ENCODE peak calls at places on chromosomes 11 and 22, in ten cellular contexts. Q is OCI-LY7, J is IMR-90, W is body of pancreas, Z is PC-9, D is aorta, H is H9, T is HAP-1, F is left ventricle myocardium inferior, U is neuronal stem cell. A is an unnamed sample.

GRCh38 chr11:109914809-109915653 is 178.2 kb upstream of the ZC3H12C start:
- DNase-seq in H (no peak), Z (peak; percentile 29), T (no peak), D (no peak), Q (no peak), W (no peak), U (no peak), J (peak; percentile 20), F (no peak), A (peak; percentile 31)

GRCh38 chr11:95569207-95569606 is 220.4 kb downstream of the FAM76B start:
- DNase-seq in T (no peak), J (no peak), Z (no peak), Q (no peak), W (no peak), F (no peak), H (no peak), D (no peak), U (no peak), A (no peak)

GRCh38 chr11:132115454-132115853 is 745.0 kb downstream of the NTM start:
- DNase-seq in F (no peak), W (no peak), U (no peak), D (no peak), Z (no peak), H (peak; percentile 37), J (peak; percentile 67), Q (no peak), T (no peak), A (no peak)

GRCh38 chr11:124467376-124468061 is 22.0 kb upstream of the OR8B8 start:
- DNase-seq in D (no peak), Q (no peak), U (no peak), T (no peak), Z (no peak), H (no peak), W (no peak), F (no peak), J (peak; percentile 2), A (peak; percentile 8)

GRCh38 chr11:119209186-119209585 is 3.0 kb downstream of the CBL start:
- DNase-seq in T (no peak), Z (no peak), F (no peak), J (no peak), D (peak; percentile 47), W (no peak), H (no peak), Q (no peak), U (no peak), A (no peak)

GRCh38 chr11:11025087-11025486 is 167.2 kb upstream of the ZBED5 start:
- DNase-seq in T (no peak), W (no peak), Q (no peak), D (no peak), H (no peak), Z (no peak), J (peak; percentile 75), F (no peak), U (no peak), A (peak; percentile 67)

GRCh38 chr22:48104786-48105185 is 1342.3 kb downstream of the TBC1D22A start:
- DNase-seq in Z (no peak), T (no peak), D (no peak), Q (no peak), W (no peak), J (no peak), U (no peak), H (no peak), F (no peak), A (no peak)

GRCh38 chr22:30425616-30426394 is at the start of gene MTFP1:
- DNase-seq in F (peak; percentile 53), J (peak; percentile 62), U (peak; percentile 66), D (peak; percentile 87), T (peak; percentile 84), Z (peak; percentile 60), W (peak; percentile 73), Q (peak; percentile 76), H (peak; percentile 87), A (no peak)

GRCh38 chr11:19714387-19715363 is 2.0 kb downstream of the NAV2 start:
- DNase-seq in Q (no peak), U (no peak), F (peak; percentile 53), Z (peak; percentile 38), T (no peak), D (peak; percentile 87), W (peak; percentile 24), H (peak; percentile 66), J (peak; percentile 85), A (no peak)

GRCh38 chr11:128367573-128367972 is 219.8 kb downstream of the ETS1 start:
- DNase-seq in J (no peak), U (no peak), D (no peak), F (no peak), W (no peak), T (no peak), H (no peak), Z (no peak), Q (peak; percentile 8), A (no peak)

GRCh38 chr22:22099833-22100812 is 117.5 kb upstream of the TOP3B start:
- DNase-seq in Z (no peak), D (no peak), H (peak; percentile 52), T (peak; percentile 10), J (peak; percentile 32), U (no peak), W (no peak), F (no peak), Q (peak; percentile 71), A (no peak)

GRCh38 chr11:62143727-62144126 is 19.9 kb downstream of the INCENP start:
- DNase-seq in D (peak; percentile 55), Z (no peak), H (peak; percentile 22), F (no peak), J (no peak), U (no peak), T (no peak), Q (no peak), W (no peak), A (no peak)

GRCh38 chr11:100434821-100435641 is 252.1 kb upstream of the ARHGAP42 start:
- DNase-seq in J (no peak), T (no peak), F (no peak), D (no peak), W (no peak), Z (no peak), U (no peak), H (peak; percentile 26), Q (no peak), A (no peak)

GRCh38 chr11:113664069-113664980 is 41.8 kb downstream of the TMPRSS5 start:
- DNase-seq in J (peak; percentile 58), Z (no peak), H (no peak), T (no peak), W (no peak), D (no peak), Q (no peak), F (no peak), U (no peak), A (peak; percentile 92)

GRCh38 chr22:17302616-17303015 is 66.6 kb upstream of the CECR2 start:
- DNase-seq in J (no peak), Q (no peak), F (no peak), Z (no peak), U (no peak), D (no peak), W (no peak), H (no peak), T (no peak), A (no peak)

GRCh38 chr22:33832558-33833151 is 87.6 kb downstream of the LARGE1 start:
- DNase-seq in D (no peak), T (no peak), U (no peak), H (no peak), F (peak; percentile 50), Q (no peak), W (peak; percentile 55), J (no peak), Z (no peak), A (no peak)

GRCh38 chr22:41862160-41862529 is 29.2 kb downstream of the SREBF2 start:
- DNase-seq in U (no peak), J (peak; percentile 23), T (no peak), D (no peak), F (no peak), Q (peak; percentile 84), H (no peak), Z (no peak), W (no peak), A (no peak)

GRCh38 chr11:62108017-62108750 is 15.6 kb upstream of the INCENP start:
- DNase-seq in D (no peak), H (peak; percentile 53), U (peak; percentile 61), J (peak; percentile 74), Z (peak; percentile 44), T (peak; percentile 70), W (peak; percentile 23), F (no peak), Q (peak; percentile 74), A (no peak)

GRCh38 chr11:12270215-12270797 is 107.1 kb upstream of the PARVA start:
- DNase-seq in Q (no peak), H (no peak), U (no peak), J (no peak), F (no peak), Z (no peak), W (no peak), D (no peak), T (no peak), A (no peak)

GRCh38 chr11:1834132-1834610 is 619 bp upstream of the SYT8 start:
- DNase-seq in Q (no peak), Z (peak; percentile 93), W (peak; percentile 98), J (no peak), H (no peak), T (no peak), U (no peak), D (no peak), F (no peak), A (peak; percentile 94)

GRCh38 chr11:111829185-111829968 is 42.0 kb downstream of the ALG9 start:
- DNase-seq in U (no peak), H (no peak), J (no peak), D (no peak), Z (no peak), Q (no peak), W (no peak), T (no peak), F (no peak), A (no peak)

GRCh38 chr22:36453855-36454378 is 27.5 kb downstream of the TXN2 start:
- DNase-seq in W (no peak), U (no peak), D (no peak), Q (peak; percentile 16), J (no peak), T (no peak), F (no peak), Z (no peak), H (no peak), A (no peak)
- H3K4me1 ChIP-seq in W (peaks cover 71% of the 10 kb centered on the region), U (peaks cover 13% of the 10 kb centered on the region), D (no peaks in the 10 kb centered on the region), Q (peaks cover 46% of the 10 kb centered on the region), J (peaks cover 18% of the 10 kb centered on the region), T (peaks cover 8% of the 10 kb centered on the region), F (peaks cover 91% of the 10 kb centered on the region), Z (peaks cover 51% of the 10 kb centered on the region), H (no peaks in the 10 kb centered on the region), A (peaks cover 8% of the 10 kb centered on the region)

GRCh38 chr11:2835768-2836150 is 49.8 kb downstream of the CDKN1C start:
- DNase-seq in Z (no peak), H (no peak), D (no peak), U (no peak), J (no peak), Q (no peak), W (no peak), F (no peak), T (no peak), A (no peak)
- H3K4me1 ChIP-seq in Z (no peaks in the 10 kb centered on the region), H (no peaks in the 10 kb centered on the region), D (no peaks in the 10 kb centered on the region), U (peaks cover 35% of the 10 kb centered on the region), J (peaks cover 2% of the 10 kb centered on the region), Q (no peaks in the 10 kb centered on the region), W (peaks cover 7% of the 10 kb centered on the region), F (peaks cover 60% of the 10 kb centered on the region), T (no peaks in the 10 kb centered on the region), A (no peaks in the 10 kb centered on the region)

GRCh38 chr11:117505285-117505970 is 177.8 kb downstream of the CEP164 start:
- DNase-seq in T (no peak), F (no peak), H (no peak), Z (no peak), J (no peak), W (no peak), Q (no peak), U (no peak), D (no peak), A (no peak)
- H3K4me1 ChIP-seq in T (no peaks in the 10 kb centered on the region), F (no peaks in the 10 kb centered on the region), H (peaks cover 3% of the 10 kb centered on the region), Z (no peaks in the 10 kb centered on the region), J (no peaks in the 10 kb centered on the region), W (no peaks in the 10 kb centered on the region), Q (no peaks in the 10 kb centered on the region), U (peaks cover 12% of the 10 kb centered on the region), D (no peaks in the 10 kb centered on the region), A (no peaks in the 10 kb centered on the region)

GRCh38 chr11:102600666-102601065 is 24.5 kb downstream of the MMP20 start:
- DNase-seq in U (no peak), D (no peak), J (no peak), T (no peak), Z (no peak), Q (no peak), W (no peak), F (no peak), H (no peak), A (no peak)
- H3K4me1 ChIP-seq in U (peaks cover 4% of the 10 kb centered on the region), D (peaks cover 7% of the 10 kb centered on the region), J (peaks cover 8% of the 10 kb centered on the region), T (no peaks in the 10 kb centered on the region), Z (peaks cover 46% of the 10 kb centered on the region), Q (no peaks in the 10 kb centered on the region), W (peaks cover 15% of the 10 kb centered on the region), F (peaks cover 4% of the 10 kb centered on the region), H (peaks cover 2% of the 10 kb centered on the region), A (peaks cover 24% of the 10 kb centered on the region)